ENCODE peak calls at places on chromosome 9, in six cellular contexts. One of them, this sample, is unnamed.

GRCh38 chr9:132451276-132451675 is 41.3 kb downstream of the CFAP77 start:
- DNase-seq in epithelial cell of esophagus: no peak
- DNase-seq in cardiac muscle cell: no peak
- DNase-seq in AG09309: no peak
- DNase-seq in fibroblast of lung: no peak
- DNase-seq in foreskin fibroblast: no peak
- DNase-seq in this sample: no peak

GRCh38 chr9:108877524-108877923 is 15.5 kb downstream of the ACTL7A start:
- DNase-seq in epithelial cell of esophagus: no peak
- DNase-seq in cardiac muscle cell: no peak
- DNase-seq in AG09309: no peak
- DNase-seq in fibroblast of lung: no peak
- DNase-seq in foreskin fibroblast: no peak
- DNase-seq in this sample: no peak

GRCh38 chr9:2344436-2344835 is 277.2 kb upstream of the VLDLR start:
- DNase-seq in epithelial cell of esophagus: no peak
- DNase-seq in cardiac muscle cell: no peak
- DNase-seq in AG09309: no peak
- DNase-seq in fibroblast of lung: peak
- DNase-seq in foreskin fibroblast: no peak
- DNase-seq in this sample: no peak

GRCh38 chr9:84711936-84712335 is 42.4 kb downstream of the NTRK2 start:
- DNase-seq in epithelial cell of esophagus: peak
- DNase-seq in cardiac muscle cell: peak
- DNase-seq in AG09309: peak
- DNase-seq in fibroblast of lung: peak
- DNase-seq in foreskin fibroblast: peak
- DNase-seq in this sample: no peak

GRCh38 chr9:107348836-107349235 is 65.8 kb downstream of the RAD23B start:
- DNase-seq in epithelial cell of esophagus: no peak
- DNase-seq in cardiac muscle cell: no peak
- DNase-seq in AG09309: no peak
- DNase-seq in fibroblast of lung: no peak
- DNase-seq in foreskin fibroblast: no peak
- DNase-seq in this sample: no peak

GRCh38 chr9:18294229-18294628 is 179.7 kb upstream of the ADAMTSL1 start:
- DNase-seq in epithelial cell of esophagus: no peak
- DNase-seq in cardiac muscle cell: no peak
- DNase-seq in AG09309: no peak
- DNase-seq in fibroblast of lung: no peak
- DNase-seq in foreskin fibroblast: no peak
- DNase-seq in this sample: no peak

GRCh38 chr9:82890401-82890800 is 172.5 kb downstream of the RASEF start:
- DNase-seq in epithelial cell of esophagus: no peak
- DNase-seq in cardiac muscle cell: no peak
- DNase-seq in AG09309: no peak
- DNase-seq in fibroblast of lung: no peak
- DNase-seq in foreskin fibroblast: no peak
- DNase-seq in this sample: no peak

GRCh38 chr9:96256800-96257199 is 45.2 kb downstream of the HSD17B3 start:
- DNase-seq in epithelial cell of esophagus: peak
- DNase-seq in cardiac muscle cell: peak
- DNase-seq in AG09309: no peak
- DNase-seq in fibroblast of lung: peak
- DNase-seq in foreskin fibroblast: no peak
- DNase-seq in this sample: no peak

GRCh38 chr9:22030101-22030598 is 21.0 kb upstream of the CDKN2B start:
- DNase-seq in epithelial cell of esophagus: peak
- DNase-seq in cardiac muscle cell: peak
- DNase-seq in AG09309: no peak
- DNase-seq in fibroblast of lung: peak
- DNase-seq in foreskin fibroblast: peak
- DNase-seq in this sample: no peak

GRCh38 chr9:14692536-14692917 is 705 bp downstream of the ZDHHC21 start:
- DNase-seq in epithelial cell of esophagus: no peak
- DNase-seq in cardiac muscle cell: no peak
- DNase-seq in AG09309: no peak
- DNase-seq in fibroblast of lung: no peak
- DNase-seq in foreskin fibroblast: no peak
- DNase-seq in this sample: no peak

GRCh38 chr9:118533850-118534249 is 829.6 kb downstream of the TLR4 start:
- DNase-seq in epithelial cell of esophagus: no peak
- DNase-seq in cardiac muscle cell: no peak
- DNase-seq in AG09309: no peak
- DNase-seq in fibroblast of lung: no peak
- DNase-seq in foreskin fibroblast: no peak
- DNase-seq in this sample: no peak

GRCh38 chr9:123265833-123266232 is 2.6 kb downstream of the STRBP start:
- DNase-seq in epithelial cell of esophagus: no peak
- DNase-seq in cardiac muscle cell: no peak
- DNase-seq in AG09309: no peak
- DNase-seq in fibroblast of lung: no peak
- DNase-seq in foreskin fibroblast: no peak
- DNase-seq in this sample: no peak

GRCh38 chr9:121839726-121840500 is 188.5 kb downstream of the DAB2IP start:
- DNase-seq in epithelial cell of esophagus: no peak
- DNase-seq in cardiac muscle cell: no peak
- DNase-seq in AG09309: no peak
- DNase-seq in fibroblast of lung: no peak
- DNase-seq in foreskin fibroblast: no peak
- DNase-seq in this sample: no peak

GRCh38 chr9:80664327-80665210 is 1024.8 kb downstream of the TLE1 start:
- DNase-seq in epithelial cell of esophagus: peak
- DNase-seq in cardiac muscle cell: peak
- DNase-seq in AG09309: no peak
- DNase-seq in fibroblast of lung: peak
- DNase-seq in foreskin fibroblast: no peak
- DNase-seq in this sample: peak
- TF ChIP-seq CTCF in epithelial cell of esophagus: peak
- TF ChIP-seq CTCF in cardiac muscle cell: no peak
- TF ChIP-seq CTCF in AG09309: no peak
- TF ChIP-seq CTCF in fibroblast of lung: no peak
- TF ChIP-seq CTCF in foreskin fibroblast: no peak
- TF ChIP-seq CTCF in this sample: peak

GRCh38 chr9:75149841-75150241 is 61.5 kb downstream of the OSTF1 start:
- DNase-seq in epithelial cell of esophagus: no peak
- DNase-seq in cardiac muscle cell: no peak
- DNase-seq in AG09309: no peak
- DNase-seq in fibroblast of lung: no peak
- DNase-seq in foreskin fibroblast: no peak
- DNase-seq in this sample: no peak
- H3K4me3 ChIP-seq in epithelial cell of esophagus: no peak
- H3K4me3 ChIP-seq in cardiac muscle cell: no peak
- H3K4me3 ChIP-seq in AG09309: no peak
- H3K4me3 ChIP-seq in fibroblast of lung: no peak
- H3K4me3 ChIP-seq in foreskin fibroblast: no peak
- H3K4me3 ChIP-seq in this sample: no peak

GRCh38 chr9:134773842-134774241 is 106.8 kb upstream of the FCN2 start:
- DNase-seq in epithelial cell of esophagus: no peak
- DNase-seq in cardiac muscle cell: no peak
- DNase-seq in AG09309: no peak
- DNase-seq in fibroblast of lung: no peak
- DNase-seq in foreskin fibroblast: no peak
- DNase-seq in this sample: no peak

GRCh38 chr9:134775552-134775951 is 105.1 kb upstream of the FCN2 start:
- DNase-seq in epithelial cell of esophagus: no peak
- DNase-seq in cardiac muscle cell: peak
- DNase-seq in AG09309: peak
- DNase-seq in fibroblast of lung: peak
- DNase-seq in foreskin fibroblast: no peak
- DNase-seq in this sample: no peak

GRCh38 chr9:134770972-134771971 is 109.3 kb upstream of the FCN2 start:
- DNase-seq in epithelial cell of esophagus: no peak
- DNase-seq in cardiac muscle cell: no peak
- DNase-seq in AG09309: no peak
- DNase-seq in fibroblast of lung: no peak
- DNase-seq in foreskin fibroblast: no peak
- DNase-seq in this sample: no peak

GRCh38 chr9:134774991-134775540 is 105.5 kb upstream of the FCN2 start:
- DNase-seq in epithelial cell of esophagus: no peak
- DNase-seq in cardiac muscle cell: no peak
- DNase-seq in AG09309: no peak
- DNase-seq in fibroblast of lung: no peak
- DNase-seq in foreskin fibroblast: no peak
- DNase-seq in this sample: no peak

GRCh38 chr9:134772331-134772730 is 108.3 kb upstream of the FCN2 start:
- DNase-seq in epithelial cell of esophagus: no peak
- DNase-seq in cardiac muscle cell: no peak
- DNase-seq in AG09309: no peak
- DNase-seq in fibroblast of lung: no peak
- DNase-seq in foreskin fibroblast: no peak
- DNase-seq in this sample: no peak
- TF ChIP-seq CTCF in epithelial cell of esophagus: no peak
- TF ChIP-seq CTCF in cardiac muscle cell: no peak
- TF ChIP-seq CTCF in AG09309: no peak
- TF ChIP-seq CTCF in fibroblast of lung: no peak
- TF ChIP-seq CTCF in foreskin fibroblast: no peak
- TF ChIP-seq CTCF in this sample: no peak

DNA sequence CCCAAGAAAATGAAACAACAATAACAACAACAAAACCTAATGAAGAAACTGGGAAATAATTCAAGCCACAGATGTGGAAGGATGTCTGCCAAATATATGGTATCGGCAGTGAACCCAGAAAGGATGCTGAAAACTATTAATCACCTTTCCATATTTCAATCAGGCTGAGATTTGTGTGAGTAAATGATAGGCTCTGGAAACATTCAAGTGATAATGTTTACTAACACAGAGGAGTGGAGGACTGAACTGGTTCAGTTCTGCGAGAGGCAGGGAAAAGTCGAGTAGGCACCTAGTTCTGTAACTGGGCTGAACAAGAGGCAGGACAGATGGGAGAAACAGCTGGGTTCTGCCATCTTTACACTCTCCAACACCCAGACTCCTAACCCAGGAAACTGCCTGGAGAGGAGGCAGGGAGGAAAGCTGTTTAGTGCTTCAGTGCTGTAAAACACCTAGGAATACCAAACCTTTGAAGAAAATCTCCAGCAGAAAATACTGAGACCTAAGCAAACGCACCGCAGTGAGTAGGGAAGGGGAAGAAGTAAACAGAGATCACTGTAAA is 96.8 kb upstream of the GNA14 start:
- DNase-seq in epithelial cell of esophagus: no peak
- DNase-seq in cardiac muscle cell: no peak
- DNase-seq in AG09309: no peak
- DNase-seq in fibroblast of lung: no peak
- DNase-seq in foreskin fibroblast: no peak
- DNase-seq in this sample: no peak
- H3K4me3 ChIP-seq in epithelial cell of esophagus: no peak
- H3K4me3 ChIP-seq in cardiac muscle cell: no peak
- H3K4me3 ChIP-seq in AG09309: no peak
- H3K4me3 ChIP-seq in fibroblast of lung: no peak
- H3K4me3 ChIP-seq in foreskin fibroblast: no peak
- H3K4me3 ChIP-seq in this sample: no peak

GRCh38 chr9:68533678-68534077 is 7.0 kb downstream of the TMEM252 start:
- DNase-seq in epithelial cell of esophagus: no peak
- DNase-seq in cardiac muscle cell: peak
- DNase-seq in AG09309: no peak
- DNase-seq in fibroblast of lung: no peak
- DNase-seq in foreskin fibroblast: no peak
- DNase-seq in this sample: no peak

DNA sequence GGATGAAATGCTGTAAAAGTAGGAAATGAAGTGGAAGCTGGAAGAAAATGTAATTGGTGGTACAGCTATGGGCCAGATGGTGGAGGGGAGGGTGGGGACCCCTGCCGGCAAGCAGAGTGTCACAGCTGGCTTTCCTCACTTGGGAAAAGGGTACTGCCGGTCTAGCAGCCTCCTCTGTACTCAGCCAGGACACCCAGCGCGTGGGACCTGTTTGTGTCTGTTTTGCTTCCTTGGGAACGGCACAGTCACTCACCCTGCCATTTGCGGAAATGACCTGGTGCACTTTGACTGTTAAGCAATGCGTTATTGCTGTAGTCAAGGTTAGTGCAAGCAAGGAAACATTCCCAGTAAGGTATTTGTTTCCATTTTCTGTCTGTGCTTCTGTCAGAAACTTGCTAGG is 10.1 kb downstream of the TMEM252 start:
- DNase-seq in epithelial cell of esophagus: no peak
- DNase-seq in cardiac muscle cell: peak
- DNase-seq in AG09309: no peak
- DNase-seq in fibroblast of lung: no peak
- DNase-seq in foreskin fibroblast: no peak
- DNase-seq in this sample: no peak
- TF ChIP-seq CTCF in epithelial cell of esophagus: no peak
- TF ChIP-seq CTCF in cardiac muscle cell: no peak
- TF ChIP-seq CTCF in AG09309: no peak
- TF ChIP-seq CTCF in fibroblast of lung: no peak
- TF ChIP-seq CTCF in foreskin fibroblast: no peak
- TF ChIP-seq CTCF in this sample: no peak

GRCh38 chr9:36276254-36276653 is 18.0 kb upstream of the GNE start:
- DNase-seq in epithelial cell of esophagus: no peak
- DNase-seq in cardiac muscle cell: no peak
- DNase-seq in AG09309: no peak
- DNase-seq in fibroblast of lung: no peak
- DNase-seq in foreskin fibroblast: no peak
- DNase-seq in this sample: no peak
- H3K4me3 ChIP-seq in epithelial cell of esophagus: peak
- H3K4me3 ChIP-seq in cardiac muscle cell: no peak
- H3K4me3 ChIP-seq in AG09309: peak
- H3K4me3 ChIP-seq in fibroblast of lung: peak
- H3K4me3 ChIP-seq in foreskin fibroblast: peak
- H3K4me3 ChIP-seq in this sample: no peak

GRCh38 chr9:114911167-114911821 is 19.1 kb downstream of the TNFSF8 start:
- DNase-seq in epithelial cell of esophagus: peak
- DNase-seq in cardiac muscle cell: peak
- DNase-seq in AG09309: no peak
- DNase-seq in fibroblast of lung: peak
- DNase-seq in foreskin fibroblast: peak
- DNase-seq in this sample: peak

GRCh38 chr9:114913217-114913616 is 17.2 kb downstream of the TNFSF8 start:
- DNase-seq in epithelial cell of esophagus: no peak
- DNase-seq in cardiac muscle cell: no peak
- DNase-seq in AG09309: no peak
- DNase-seq in fibroblast of lung: no peak
- DNase-seq in foreskin fibroblast: no peak
- DNase-seq in this sample: no peak

GRCh38 chr9:114910541-114910940 is 19.9 kb downstream of the TNFSF8 start:
- DNase-seq in epithelial cell of esophagus: no peak
- DNase-seq in cardiac muscle cell: no peak
- DNase-seq in AG09309: no peak
- DNase-seq in fibroblast of lung: peak
- DNase-seq in foreskin fibroblast: no peak
- DNase-seq in this sample: peak

GRCh38 chr9:114909657-114910056 is 20.7 kb downstream of the TNFSF8 start:
- DNase-seq in epithelial cell of esophagus: no peak
- DNase-seq in cardiac muscle cell: no peak
- DNase-seq in AG09309: no peak
- DNase-seq in fibroblast of lung: no peak
- DNase-seq in foreskin fibroblast: no peak
- DNase-seq in this sample: no peak

DNA sequence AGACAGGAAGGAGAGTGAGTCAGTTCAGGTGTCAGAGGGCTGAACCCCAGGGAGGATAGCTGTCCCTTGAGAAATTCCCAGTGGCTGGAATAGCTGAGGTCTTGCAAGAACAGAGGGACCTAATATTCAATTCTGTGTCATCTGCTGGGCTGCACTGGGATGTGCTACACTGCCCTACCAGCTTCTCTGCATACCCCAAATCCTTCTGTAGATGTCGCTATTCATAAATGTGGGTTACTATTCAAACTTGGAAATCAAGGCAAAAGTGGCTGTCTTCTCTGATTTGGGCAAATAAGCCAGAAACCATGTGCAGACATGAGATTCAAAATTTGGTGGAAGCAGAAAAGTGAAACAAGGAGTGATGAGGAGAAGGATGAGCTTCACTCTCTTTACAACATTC is 16.3 kb downstream of the TNFSF8 start:
- DNase-seq in epithelial cell of esophagus: no peak
- DNase-seq in cardiac muscle cell: peak
- DNase-seq in AG09309: no peak
- DNase-seq in fibroblast of lung: no peak
- DNase-seq in foreskin fibroblast: no peak
- DNase-seq in this sample: no peak
- TF ChIP-seq CTCF in epithelial cell of esophagus: no peak
- TF ChIP-seq CTCF in cardiac muscle cell: peak
- TF ChIP-seq CTCF in AG09309: peak
- TF ChIP-seq CTCF in fibroblast of lung: peak
- TF ChIP-seq CTCF in foreskin fibroblast: peak
- TF ChIP-seq CTCF in this sample: no peak